ENCODE peak calls at places on chromosomes 12 and 14, in eight cellular contexts. O is sciatic nerve; U is GM12864; M is A549; J is brain microvascular endothelial cell; C is SW 1271; E is germinal center; Q is effector memory CD8-positive, alpha-beta T cell. P is an unnamed sample.
A peak's percentile ranks its signal among the peaks of the same experiment; 100 is the strongest.

GRCh38 chr14:56745091-56745490 is 65.2 kb downstream of the OTX2 start:
- DNase-seq in O (no peak), U (no peak), M (no peak), J (no peak), C (no peak), E (no peak), Q (no peak), P (no peak)

GRCh38 chr12:30753233-30753632 is 1.5 kb downstream of the CAPRIN2 start:
- DNase-seq in O (no peak), U (no peak), M (peak; percentile 60), J (peak; percentile 40), C (peak; percentile 65), E (peak; percentile 21), Q (no peak), P (peak; percentile 57)

GRCh38 chr14:91377700-91378652 is 39.6 kb downstream of the CCDC88C start:
- DNase-seq in O (no peak), U (no peak), M (no peak), J (no peak), C (no peak), E (no peak), Q (no peak), P (peak; percentile 85)

GRCh38 chr12:14272954-14273910 is 92.2 kb upstream of the ATF7IP start:
- DNase-seq in O (no peak), U (no peak), M (no peak), J (no peak), C (no peak), E (peak; percentile 46), Q (no peak), P (no peak)

GRCh38 chr14:105249175-105250007 is 1.1 kb downstream of the BTBD6 start:
- DNase-seq in O (no peak), U (no peak), M (peak; percentile 24), J (peak; percentile 19), C (no peak), E (no peak), Q (no peak), P (no peak)

GRCh38 chr14:65940056-65940735 is 527.7 kb downstream of the FUT8 start:
- DNase-seq in O (no peak), U (peak; percentile 5), M (peak; percentile 51), J (no peak), C (peak; percentile 5), E (peak; percentile 14), Q (no peak), P (peak; percentile 65)

GRCh38 chr14:59728294-59728693 is 142.3 kb downstream of the RTN1 start:
- DNase-seq in O (no peak), U (no peak), M (no peak), J (no peak), C (no peak), E (no peak), Q (no peak), P (no peak)

GRCh38 chr12:95766356-95767019 is 24.1 kb downstream of the NTN4 start:
- DNase-seq in O (no peak), U (no peak), M (no peak), J (no peak), C (no peak), E (no peak), Q (no peak), P (no peak)

GRCh38 chr12:65892905-65893304 is 68.6 kb downstream of the HMGA2 start:
- DNase-seq in O (no peak), U (no peak), M (no peak), J (peak; percentile 78), C (peak; percentile 76), E (no peak), Q (no peak), P (peak; percentile 20)

GRCh38 chr12:69054343-69055056 is 121.5 kb upstream of the CPM start:
- DNase-seq in O (no peak), U (no peak), M (no peak), J (no peak), C (no peak), E (no peak), Q (no peak), P (no peak)

GRCh38 chr12:52168019-52168717 is 23.6 kb downstream of the KRT80 start:
- DNase-seq in O (no peak), U (no peak), M (peak; percentile 83), J (peak; percentile 78), C (no peak), E (no peak), Q (no peak), P (no peak)

GRCh38 chr14:24315807-24316596 is 4.7 kb downstream of the LTB4R start:
- DNase-seq in O (no peak), U (no peak), M (no peak), J (no peak), C (no peak), E (no peak), Q (no peak), P (no peak)

GRCh38 chr14:72745991-72746980 is 147.6 kb downstream of the DPF3 start:
- DNase-seq in O (no peak), U (no peak), M (no peak), J (peak; percentile 64), C (no peak), E (no peak), Q (no peak), P (peak; percentile 20)

GRCh38 chr12:19572920-19573558 is 133.7 kb downstream of the AEBP2 start:
- DNase-seq in O (no peak), U (no peak), M (peak; percentile 68), J (peak; percentile 69), C (peak; percentile 70), E (peak; percentile 9), Q (peak; percentile 4), P (peak; percentile 67)

GRCh38 chr12:40146800-40147797 is 41.2 kb upstream of the SLC2A13 start:
- DNase-seq in O (no peak), U (no peak), M (no peak), J (no peak), C (no peak), E (no peak), Q (no peak), P (peak; percentile 19)

GRCh38 chr14:23121401-23121800 is 2.3 kb upstream of the CEBPE start:
- DNase-seq in O (no peak), U (peak; percentile 13), M (no peak), J (peak; percentile 47), C (no peak), E (peak; percentile 69), Q (no peak), P (peak; percentile 18)

GRCh38 chr12:74349925-74350324 is 187.7 kb upstream of the ATXN7L3B start:
- DNase-seq in O (no peak), U (no peak), M (no peak), J (no peak), C (no peak), E (no peak), Q (no peak), P (no peak)

GRCh38 chr12:67419810-67420209 is 150.7 kb downstream of the CAND1 start:
- DNase-seq in O (no peak), U (no peak), M (no peak), J (no peak), C (no peak), E (no peak), Q (no peak), P (no peak)

P was measured in activated CD8-positive, alpha-beta T cell treated with anti-CD3 and anti-CD28 coated beads for 36 hours.